ENCODE peak calls at places on chromosomes 4 and X, in seven cellular contexts. I, S, F, H, A, P and W are unnamed samples.

GRCh38 chrX:35115205-35115604 is 172.6 kb downstream of the FAM47B start:
- DNase-seq in I (no peak), S (no peak), F (peak; percentile 91), H (peak; percentile 30), A (no peak), P (no peak), W (no peak)

GRCh38 chr4:144174401-144175067 is 34.0 kb upstream of the GYPA start:
- DNase-seq in I (no peak), S (no peak), F (peak; percentile 59), H (peak; percentile 63), A (peak; percentile 52), P (peak; percentile 2), W (peak; percentile 62)

GRCh38 chr4:164508836-164509235 is 245.1 kb upstream of the SMIM31 start:
- DNase-seq in I (no peak), S (no peak), F (no peak), H (no peak), A (no peak), P (peak; percentile 7), W (no peak)

GRCh38 chr4:147984065-147984777 is 252.3 kb downstream of the ARHGAP10 start:
- DNase-seq in I (peak; percentile 83), S (peak; percentile 67), F (peak; percentile 54), H (peak; percentile 69), A (peak; percentile 51), P (no peak), W (peak; percentile 90)

GRCh38 chrX:79413009-79413408 is 45.9 kb upstream of the ITM2A start:
- DNase-seq in I (no peak), S (no peak), F (peak; percentile 1), H (no peak), A (no peak), P (no peak), W (peak; percentile 12)

GRCh38 chrX:23919148-23919547 is 11.3 kb downstream of the CXorf58 start:
- DNase-seq in I (no peak), S (no peak), F (no peak), H (no peak), A (no peak), P (no peak), W (no peak)

GRCh38 chr4:7062816-7063215 is 5.0 kb downstream of the GRPEL1 start:
- DNase-seq in I (no peak), S (no peak), F (no peak), H (no peak), A (no peak), P (no peak), W (no peak)

GRCh38 chr4:125762537-125762936 is 447.8 kb downstream of the FAT4 start:
- DNase-seq in I (no peak), S (no peak), F (no peak), H (no peak), A (no peak), P (no peak), W (peak; percentile 25)

GRCh38 chr4:79331126-79331876 is 5.4 kb upstream of the NAA11 start:
- DNase-seq in I (no peak), S (no peak), F (no peak), H (peak; percentile 70), A (no peak), P (no peak), W (no peak)

GRCh38 chr4:66688674-66689073 is 856.6 kb downstream of the CENPC start:
- DNase-seq in I (no peak), S (no peak), F (peak; percentile 9), H (peak; percentile 33), A (no peak), P (no peak), W (no peak)

GRCh38 chrX:138849521-138849920 is 138.0 kb upstream of the FGF13 start:
- DNase-seq in I (no peak), S (no peak), F (no peak), H (no peak), A (no peak), P (no peak), W (no peak)

GRCh38 chr4:7444314-7444713 is 9.6 kb upstream of the PSAPL1 start:
- DNase-seq in I (no peak), S (no peak), F (no peak), H (no peak), A (no peak), P (no peak), W (no peak)

GRCh38 chr4:119656986-119657635 is 28.5 kb upstream of the PDE5A start:
- DNase-seq in I (no peak), S (no peak), F (peak; percentile 69), H (peak; percentile 63), A (no peak), P (peak; percentile 68), W (peak; percentile 68)

GRCh38 chr4:145285928-145286327 is 105.5 kb upstream of the OTUD4 start:
- DNase-seq in I (no peak), S (no peak), F (peak; percentile 52), H (peak; percentile 69), A (no peak), P (no peak), W (no peak)

GRCh38 chrX:97267376-97267775 is 383.7 kb downstream of the RPA4 start:
- DNase-seq in I (no peak), S (no peak), F (peak; percentile 9), H (peak; percentile 38), A (no peak), P (no peak), W (no peak)

GRCh38 chr4:81405900-81406401 is 65.8 kb downstream of the RASGEF1B start:
- DNase-seq in I (no peak), S (no peak), F (peak; percentile 77), H (peak; percentile 84), A (peak; percentile 81), P (peak; percentile 32), W (peak; percentile 80)

GRCh38 chr4:1239141-1239948 is 9.6 kb downstream of the CTBP1 start:
- DNase-seq in I (no peak), S (no peak), F (no peak), H (no peak), A (no peak), P (no peak), W (no peak)

GRCh38 chr4:163697121-163697520 is 202.6 kb downstream of the TMA16 start:
- DNase-seq in I (no peak), S (no peak), F (peak; percentile 88), H (no peak), A (no peak), P (peak; percentile 61), W (no peak)

GRCh38 chr4:68342139-68342538 is 7.8 kb downstream of the YTHDC1 start:
- DNase-seq in I (no peak), S (no peak), F (peak; percentile 73), H (peak; percentile 79), A (no peak), P (no peak), W (peak; percentile 76)

GRCh38 chr4:6198278-6198677 is 2.1 kb downstream of the JAKMIP1 start:
- DNase-seq in I (no peak), S (no peak), F (no peak), H (no peak), A (no peak), P (no peak), W (peak; percentile 40)

DNA sequence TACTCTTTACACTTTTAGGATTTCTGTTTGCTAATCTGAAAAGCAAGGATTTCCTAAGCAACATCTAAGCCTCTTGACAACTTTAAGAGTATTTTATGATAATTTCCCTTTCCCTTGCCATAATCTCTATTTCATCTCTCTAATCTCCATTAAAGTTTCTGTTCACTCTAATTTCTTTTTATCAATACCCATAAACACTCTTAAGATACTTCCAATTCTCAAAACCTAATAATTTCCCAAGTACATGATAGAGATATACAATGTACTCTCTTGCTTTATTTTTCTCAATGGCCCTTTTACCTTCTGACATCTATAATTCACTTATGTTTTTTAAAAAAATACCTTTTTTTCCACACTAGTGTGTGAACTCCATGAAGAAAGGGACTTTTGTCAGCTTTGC is 26.8 kb downstream of the DAPP1 start:
- DNase-seq in I (no peak), S (no peak), F (no peak), H (no peak), A (no peak), P (no peak), W (no peak)
- H3K23ac ChIP-seq in I (no peak overlapping the region), S (no peak overlapping the region), F (no peak overlapping the region), H (no peak overlapping the region), A (no peak overlapping the region), P (no peak overlapping the region), W (no peak overlapping the region)

DNA sequence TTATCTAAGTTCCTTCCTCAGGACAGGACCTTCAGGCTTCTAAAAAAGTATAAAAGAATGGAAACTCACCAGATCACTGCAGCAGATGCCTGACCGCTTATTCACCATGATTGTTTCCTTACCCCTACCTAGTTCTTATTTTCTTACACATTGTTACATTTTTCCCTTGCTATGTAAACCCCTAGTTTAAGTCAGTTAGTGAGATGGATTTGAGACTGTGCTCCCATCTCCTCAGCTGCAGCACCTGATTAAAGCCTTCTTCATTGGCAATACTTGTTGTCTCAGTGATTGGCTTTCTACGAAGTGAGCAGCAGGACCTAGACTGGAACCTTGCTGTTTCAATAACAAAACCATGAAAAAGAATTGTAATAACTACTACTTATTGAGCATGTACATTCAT is 4.7 kb downstream of the SPARCL1 start:
- DNase-seq in I (no peak), S (no peak), F (peak; percentile 24), H (no peak), A (no peak), P (no peak), W (no peak)
- H3K27ac ChIP-seq in I (no peak overlapping the region), S (no peak overlapping the region), F (no peak overlapping the region), H (no peak overlapping the region), A (no peak overlapping the region), P (no peak overlapping the region), W (no peak overlapping the region)

GRCh38 chr4:87427518-87427868 is 5.1 kb downstream of the NUDT9 start:
- DNase-seq in I (no peak), S (no peak), F (no peak), H (no peak), A (no peak), P (no peak), W (no peak)

GRCh38 chr4:87433342-87433741 is 11.0 kb downstream of the NUDT9 start:
- DNase-seq in I (no peak), S (no peak), F (no peak), H (no peak), A (no peak), P (no peak), W (no peak)

GRCh38 chr4:87426865-87427517 is 4.6 kb downstream of the NUDT9 start:
- DNase-seq in I (no peak), S (no peak), F (no peak), H (no peak), A (no peak), P (no peak), W (no peak)

GRCh38 chr4:87428979-87429378 is 6.6 kb downstream of the NUDT9 start:
- DNase-seq in I (no peak), S (no peak), F (no peak), H (no peak), A (no peak), P (no peak), W (no peak)

DNA sequence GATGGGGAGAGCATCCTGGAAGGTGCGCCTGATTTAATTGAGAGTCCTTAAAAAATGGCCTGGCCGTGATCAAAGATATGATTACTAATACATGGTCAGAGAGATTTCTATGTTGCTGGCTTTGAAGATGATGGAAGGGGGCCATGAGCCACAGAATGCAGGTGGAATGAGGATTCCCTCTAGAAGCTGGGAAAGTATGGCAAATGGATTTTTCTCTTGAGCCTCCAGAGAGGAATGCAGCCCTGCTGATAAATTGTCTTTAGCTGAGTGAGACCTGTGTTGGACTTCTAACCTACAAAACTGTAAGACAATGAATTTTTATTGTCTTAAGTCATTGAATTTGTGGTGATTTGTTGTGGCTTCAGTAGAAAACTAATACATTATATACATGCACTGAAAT is 7.7 kb downstream of the NUDT9 start:
- DNase-seq in I (no peak), S (no peak), F (no peak), H (no peak), A (no peak), P (no peak), W (peak; percentile 28)
- H3K23ac ChIP-seq in I (no peak overlapping the region), S (no peak overlapping the region), F (no peak overlapping the region), H (no peak overlapping the region), A (no peak overlapping the region), P (no peak overlapping the region), W (no peak overlapping the region)

GRCh38 chr4:107711831-107712230 is 8.2 kb downstream of the PAPSS1 start:
- DNase-seq in I (no peak), S (no peak), F (no peak), H (no peak), A (no peak), P (no peak), W (no peak)
- H3K27ac ChIP-seq in I (no peak overlapping the region), S (no peak overlapping the region), F (no peak overlapping the region), H (peak overlapping the region; percentile 56), A (no peak overlapping the region), P (no peak overlapping the region), W (no peak overlapping the region)